ENCODE peak calls at places on chromosomes 1 and 21, in five cellular contexts. One of them, this sample, is unnamed.

GRCh38 chr1:93783876-93784275 is 95.1 kb downstream of the DNTTIP2 start:
- DNase-seq in coronary artery: no peak
- DNase-seq in stomach: no peak
- DNase-seq in omental fat pad: no peak
- DNase-seq in A549: no peak
- DNase-seq in this sample: no peak

GRCh38 chr1:82161651-82162238 is 361.0 kb downstream of the ADGRL2 start:
- DNase-seq in stomach: no peak
- DNase-seq in omental fat pad: no peak
- DNase-seq in coronary artery: no peak
- DNase-seq in A549: no peak
- DNase-seq in this sample: no peak

GRCh38 chr1:103948526-103948925 is 198.8 kb downstream of the AMY1C start:
- DNase-seq in omental fat pad: no peak
- DNase-seq in coronary artery: no peak
- DNase-seq in stomach: no peak
- DNase-seq in A549: no peak
- DNase-seq in this sample: no peak

GRCh38 chr21:26684866-26685265 is 111.8 kb upstream of the CYYR1 start:
- DNase-seq in stomach: no peak
- DNase-seq in coronary artery: no peak
- DNase-seq in A549: no peak
- DNase-seq in omental fat pad: no peak
- DNase-seq in this sample: no peak

GRCh38 chr1:223700388-223700918 is 11.9 kb upstream of the CAPN2 start:
- DNase-seq in stomach: no peak
- DNase-seq in omental fat pad: no peak
- DNase-seq in coronary artery: no peak
- DNase-seq in A549: no peak
- DNase-seq in this sample: no peak

GRCh38 chr1:47527653-47528272 is 89.9 kb downstream of the FOXD2 start:
- DNase-seq in omental fat pad: no peak
- DNase-seq in stomach: peak; percentile 63
- DNase-seq in A549: no peak
- DNase-seq in coronary artery: no peak
- DNase-seq in this sample: no peak

GRCh38 chr1:240619357-240619756 is 7.4 kb upstream of the GREM2 start:
- DNase-seq in coronary artery: no peak
- DNase-seq in stomach: no peak
- DNase-seq in omental fat pad: no peak
- DNase-seq in A549: no peak
- DNase-seq in this sample: no peak

GRCh38 chr1:187411118-187411517 is 582.4 kb downstream of the PLA2G4A start:
- DNase-seq in stomach: no peak
- DNase-seq in omental fat pad: no peak
- DNase-seq in A549: no peak
- DNase-seq in coronary artery: no peak
- DNase-seq in this sample: no peak

GRCh38 chr1:177884499-177885021 is 85.3 kb downstream of the SEC16B start:
- DNase-seq in omental fat pad: no peak
- DNase-seq in A549: no peak
- DNase-seq in stomach: no peak
- DNase-seq in coronary artery: no peak
- DNase-seq in this sample: no peak

GRCh38 chr1:115838805-115839705 is 1.9 kb downstream of the NHLH2 start:
- DNase-seq in coronary artery: no peak
- DNase-seq in A549: no peak
- DNase-seq in stomach: peak; percentile 31
- DNase-seq in omental fat pad: no peak
- DNase-seq in this sample: peak; percentile 10

GRCh38 chr1:8321612-8322011 is 3.7 kb downstream of the SLC45A1 start:
- DNase-seq in stomach: no peak
- DNase-seq in omental fat pad: no peak
- DNase-seq in coronary artery: no peak
- DNase-seq in A549: no peak
- DNase-seq in this sample: no peak

GRCh38 chr1:3011631-3012510 is 9.4 kb upstream of the ACTRT2 start:
- DNase-seq in coronary artery: no peak
- DNase-seq in stomach: no peak
- DNase-seq in omental fat pad: no peak
- DNase-seq in A549: no peak
- DNase-seq in this sample: no peak

GRCh38 chr21:16535100-16535418 is 805.3 kb downstream of the USP25 start:
- DNase-seq in stomach: peak; percentile 30
- DNase-seq in A549: no peak
- DNase-seq in coronary artery: peak; percentile 80
- DNase-seq in omental fat pad: peak; percentile 38
- DNase-seq in this sample: peak; percentile 55

GRCh38 chr1:245263701-245264100 is 108.9 kb downstream of the KIF26B start:
- DNase-seq in A549: no peak
- DNase-seq in coronary artery: no peak
- DNase-seq in stomach: no peak
- DNase-seq in omental fat pad: no peak
- DNase-seq in this sample: no peak

GRCh38 chr1:109787845-109788605 is 24.3 kb upstream of the EPS8L3 start:
- DNase-seq in coronary artery: peak; percentile 52
- DNase-seq in A549: no peak
- DNase-seq in omental fat pad: peak; percentile 18
- DNase-seq in stomach: peak; percentile 26
- DNase-seq in this sample: no peak

GRCh38 chr1:118894836-118895235 is 93.3 kb downstream of the TBX15 start:
- DNase-seq in A549: no peak
- DNase-seq in coronary artery: no peak
- DNase-seq in omental fat pad: no peak
- DNase-seq in stomach: no peak
- DNase-seq in this sample: no peak

GRCh38 chr21:44526096-44526997 is 13.6 kb downstream of the KRTAP10-1 start:
- DNase-seq in A549: no peak
- DNase-seq in omental fat pad: no peak
- DNase-seq in stomach: no peak
- DNase-seq in coronary artery: no peak
- DNase-seq in this sample: no peak

GRCh38 chr1:90768826-90769225 is 51.7 kb upstream of the BARHL2 start:
- DNase-seq in stomach: no peak
- DNase-seq in A549: no peak
- DNase-seq in omental fat pad: no peak
- DNase-seq in coronary artery: no peak
- DNase-seq in this sample: no peak

GRCh38 chr1:56710646-56711045 is 65.5 kb downstream of the PRKAA2 start:
- DNase-seq in A549: no peak
- DNase-seq in omental fat pad: no peak
- DNase-seq in coronary artery: no peak
- DNase-seq in stomach: no peak
- DNase-seq in this sample: peak; percentile 14

GRCh38 chr1:245133995-245134715 is 20.6 kb upstream of the KIF26B start:
- DNase-seq in A549: no peak
- DNase-seq in omental fat pad: no peak
- DNase-seq in stomach: no peak
- DNase-seq in coronary artery: no peak
- DNase-seq in this sample: no peak

GRCh38 chr1:89942014-89942413 is 52.9 kb upstream of the ZNF326 start:
- DNase-seq in coronary artery: no peak
- DNase-seq in A549: no peak
- DNase-seq in omental fat pad: no peak
- DNase-seq in stomach: no peak
- DNase-seq in this sample: no peak

GRCh38 chr1:115430717-115431116 is 92.7 kb upstream of the NGF start:
- DNase-seq in coronary artery: no peak
- DNase-seq in omental fat pad: no peak
- DNase-seq in stomach: no peak
- DNase-seq in A549: peak; percentile 69
- DNase-seq in this sample: peak; percentile 85

GRCh38 chr1:67144696-67145095 is 9.9 kb upstream of the C1orf141 start:
- DNase-seq in coronary artery: no peak
- DNase-seq in stomach: no peak
- DNase-seq in omental fat pad: no peak
- DNase-seq in A549: no peak
- DNase-seq in this sample: no peak

GRCh38 chr1:87344231-87344630 is 15.6 kb downstream of the LMO4 start:
- DNase-seq in omental fat pad: no peak
- DNase-seq in coronary artery: no peak
- DNase-seq in stomach: no peak
- DNase-seq in A549: no peak
- DNase-seq in this sample: no peak

GRCh38 chr1:22471078-22471477 is 19.4 kb downstream of the ZBTB40 start:
- DNase-seq in stomach: peak; percentile 71
- DNase-seq in omental fat pad: no peak
- DNase-seq in coronary artery: no peak
- DNase-seq in A549: no peak
- DNase-seq in this sample: no peak

GRCh38 chr1:8026976-8027747 is 1.1 kb upstream of the ERRFI1 start:
- DNase-seq in stomach: peak; percentile 80
- DNase-seq in omental fat pad: no peak
- DNase-seq in A549: no peak
- DNase-seq in coronary artery: peak; percentile 84
- DNase-seq in this sample: no peak

GRCh38 chr1:156844638-156845037 is 14.3 kb downstream of the INSRR start:
- DNase-seq in A549: no peak
- DNase-seq in omental fat pad: no peak
- DNase-seq in coronary artery: no peak
- DNase-seq in stomach: no peak
- DNase-seq in this sample: no peak

GRCh38 chr1:41629136-41629535 is 144.7 kb upstream of the EDN2 start:
- DNase-seq in omental fat pad: no peak
- DNase-seq in stomach: no peak
- DNase-seq in A549: no peak
- DNase-seq in coronary artery: no peak
- DNase-seq in this sample: no peak

GRCh38 chr1:30738040-30738441 is 14.7 kb upstream of the MATN1 start:
- DNase-seq in omental fat pad: no peak
- DNase-seq in stomach: no peak
- DNase-seq in A549: no peak
- DNase-seq in coronary artery: no peak
- DNase-seq in this sample: no peak
- TF ChIP-seq CTCF in omental fat pad: no peak
- TF ChIP-seq CTCF in stomach: no peak
- TF ChIP-seq CTCF in A549: no peak
- TF ChIP-seq CTCF in coronary artery: no peak
- TF ChIP-seq CTCF in this sample: no peak

GRCh38 chr1:214990619-214991018 is 91.9 kb upstream of the KCNK2 start:
- DNase-seq in omental fat pad: no peak
- DNase-seq in coronary artery: no peak
- DNase-seq in A549: no peak
- DNase-seq in stomach: no peak
- DNase-seq in this sample: peak; percentile 79
- TF ChIP-seq CTCF in omental fat pad: no peak
- TF ChIP-seq CTCF in coronary artery: no peak
- TF ChIP-seq CTCF in A549: no peak
- TF ChIP-seq CTCF in stomach: no peak
- TF ChIP-seq CTCF in this sample: no peak

DNA sequence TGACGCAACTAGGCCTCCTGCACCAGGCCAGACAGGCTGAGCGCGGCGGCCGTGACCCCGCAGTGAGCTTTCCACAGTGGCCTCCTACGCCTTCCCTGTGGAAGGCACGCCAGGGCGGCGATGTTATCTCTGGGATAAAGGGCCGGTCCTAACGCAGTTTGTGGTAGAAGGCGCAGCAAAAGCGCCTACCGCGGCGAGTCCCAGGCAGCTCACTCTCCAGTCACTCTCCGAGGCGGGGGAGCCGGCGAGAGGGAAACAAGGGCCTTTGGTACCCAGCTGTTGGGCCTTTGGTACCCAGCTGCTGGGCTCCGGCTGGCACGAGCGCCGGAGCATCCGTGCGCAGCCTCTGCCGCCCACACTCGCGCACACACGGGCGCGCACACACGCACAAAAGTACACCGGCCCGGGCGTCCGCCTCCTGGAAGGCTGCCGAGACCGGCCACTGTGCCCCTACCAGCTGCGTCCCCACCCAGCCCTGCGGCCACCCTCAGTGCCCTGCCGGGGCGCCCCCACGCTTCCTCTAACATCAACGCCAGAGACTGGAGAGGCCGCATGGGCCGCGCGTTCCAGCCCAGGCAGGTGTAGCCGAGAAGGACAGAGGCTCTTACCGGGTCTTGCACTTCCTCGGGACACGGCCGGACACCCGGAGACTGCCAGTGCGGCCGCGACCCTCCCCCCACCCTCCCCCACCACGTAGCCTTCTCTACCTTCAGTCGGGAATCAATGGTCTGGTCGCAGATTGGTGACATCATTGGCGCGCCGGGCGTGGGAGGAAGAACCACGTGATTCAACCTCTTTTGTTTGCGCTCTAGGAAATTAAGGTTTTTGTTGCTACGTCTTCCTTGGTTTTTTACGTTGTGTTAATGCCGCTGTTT is 19.5 kb upstream of the ADAR start:
- DNase-seq in stomach: peak; percentile 92
- DNase-seq in A549: peak; percentile 78
- DNase-seq in omental fat pad: peak; percentile 92
- DNase-seq in coronary artery: peak; percentile 83
- DNase-seq in this sample: no peak
- TF ChIP-seq CTCF in stomach: no peak
- TF ChIP-seq CTCF in A549: no peak
- TF ChIP-seq CTCF in omental fat pad: no peak
- TF ChIP-seq CTCF in coronary artery: no peak
- TF ChIP-seq CTCF in this sample: no peak

GRCh38 chr1:96752394-96752793 is 30.8 kb downstream of the PTBP2 start:
- DNase-seq in omental fat pad: no peak
- DNase-seq in coronary artery: no peak
- DNase-seq in A549: no peak
- DNase-seq in stomach: no peak
- DNase-seq in this sample: no peak

DNA sequence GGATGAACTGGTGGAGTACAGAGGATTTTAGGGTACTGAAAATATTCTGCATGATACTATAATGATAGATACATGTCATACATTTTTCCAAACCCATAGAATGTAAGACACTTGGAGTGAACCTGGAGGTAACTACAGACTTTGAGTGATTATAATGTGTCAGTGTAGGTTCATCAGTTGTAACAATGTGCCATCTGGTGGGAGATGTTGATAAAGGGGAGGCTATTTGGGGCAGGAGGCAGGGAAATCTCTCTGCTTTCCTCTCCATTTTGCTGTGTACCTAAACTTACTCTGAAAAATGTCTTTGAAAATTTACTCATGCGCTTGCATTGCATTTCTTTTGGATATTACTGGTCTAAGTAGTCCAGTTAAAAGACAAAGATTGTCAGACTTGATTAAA is 35.2 kb downstream of the PTBP2 start:
- DNase-seq in A549: no peak
- DNase-seq in stomach: no peak
- DNase-seq in coronary artery: no peak
- DNase-seq in omental fat pad: no peak
- DNase-seq in this sample: no peak
- TF ChIP-seq CTCF in A549: no peak
- TF ChIP-seq CTCF in stomach: no peak
- TF ChIP-seq CTCF in coronary artery: no peak
- TF ChIP-seq CTCF in omental fat pad: no peak
- TF ChIP-seq CTCF in this sample: no peak

DNA sequence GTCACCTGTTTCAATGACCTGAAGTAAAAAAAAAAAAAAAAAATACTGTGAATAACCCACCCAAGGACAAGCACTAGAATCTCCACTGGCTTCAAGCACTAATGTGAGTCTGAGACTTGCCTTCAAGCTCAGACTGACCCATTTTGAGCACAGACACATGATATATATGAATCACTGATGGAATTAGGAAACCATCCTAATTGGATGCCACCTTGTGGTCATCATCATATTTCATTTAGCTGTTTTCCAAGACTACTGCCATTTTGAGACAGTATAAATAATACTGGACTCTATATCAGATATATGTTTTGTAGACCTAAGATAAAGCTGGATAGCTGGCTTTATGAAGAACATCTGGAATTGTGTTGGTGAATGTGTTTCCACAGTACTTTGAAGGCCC is 1232.0 kb downstream of the KCNT2 start:
- DNase-seq in A549: peak; percentile 3
- DNase-seq in omental fat pad: no peak
- DNase-seq in coronary artery: no peak
- DNase-seq in stomach: no peak
- DNase-seq in this sample: no peak
- TF ChIP-seq CTCF in A549: peak; percentile 14
- TF ChIP-seq CTCF in omental fat pad: no peak
- TF ChIP-seq CTCF in coronary artery: no peak
- TF ChIP-seq CTCF in stomach: no peak
- TF ChIP-seq CTCF in this sample: peak; percentile 3